ENCODE peak calls at places on chromosomes 12 and 14, in seven cellular contexts. L is testis, T is astrocyte of the cerebellum, O is left ventricle myocardium inferior, P is fibroblast of pulmonary artery, X is fibroblast of the aortic adventitia, B is AG04450. M is an unnamed sample.

GRCh38 chr14:101839661-101840060 is 78.2 kb downstream of the PPP2R5C start:
- DNase-seq in L (no peak), T (no peak), O (no peak), P (no peak), X (no peak), B (no peak), M (no peak)

GRCh38 chr12:108559748-108560147 is 1.2 kb downstream of the SART3 start:
- DNase-seq in L (no peak), T (no peak), O (no peak), P (no peak), X (no peak), B (no peak), M (no peak)

GRCh38 chr12:125856899-125857298 is 791.7 kb downstream of the AACS start:
- DNase-seq in L (no peak), T (no peak), O (no peak), P (no peak), X (no peak), B (no peak), M (no peak)

GRCh38 chr12:53695148-53696138 is 19.6 kb upstream of the ATP5MC2 start:
- DNase-seq in L (no peak), T (no peak), O (no peak), P (peak), X (peak), B (no peak), M (no peak)

GRCh38 chr12:58310368-58310767 is 369.0 kb downstream of the ATP23 start:
- DNase-seq in L (no peak), T (peak), O (no peak), P (peak), X (peak), B (peak), M (no peak)

GRCh38 chr12:50750366-50750765 is 13.5 kb upstream of the ATF1 start:
- DNase-seq in L (no peak), T (no peak), O (no peak), P (no peak), X (no peak), B (no peak), M (no peak)

GRCh38 chr12:4268549-4269181 is 4.9 kb upstream of the CCND2 start:
- DNase-seq in L (no peak), T (no peak), O (no peak), P (no peak), X (no peak), B (no peak), M (no peak)

GRCh38 chr12:123165537-123165936 is 14.6 kb upstream of the PITPNM2 start:
- DNase-seq in L (no peak), T (no peak), O (no peak), P (no peak), X (no peak), B (no peak), M (no peak)

GRCh38 chr14:74289801-74290200 is 12.9 kb downstream of the ABCD4 start:
- DNase-seq in L (no peak), T (no peak), O (no peak), P (no peak), X (no peak), B (no peak), M (no peak)

GRCh38 chr12:129106772-129107171 is 253.5 kb downstream of the GLT1D1 start:
- DNase-seq in L (no peak), T (no peak), O (no peak), P (no peak), X (no peak), B (no peak), M (no peak)

GRCh38 chr12:59067068-59067467 is 146.8 kb upstream of the LRIG3 start:
- DNase-seq in L (no peak), T (peak), O (no peak), P (peak), X (peak), B (peak), M (no peak)

GRCh38 chr14:30431552-30431951 is 127.4 kb upstream of the G2E3 start:
- DNase-seq in L (no peak), T (no peak), O (no peak), P (no peak), X (no peak), B (no peak), M (no peak)
- TF ChIP-seq CTCF in L (no peak), T (no peak), O (no peak), P (no peak), X (no peak), B (no peak), M (no peak)

DNA sequence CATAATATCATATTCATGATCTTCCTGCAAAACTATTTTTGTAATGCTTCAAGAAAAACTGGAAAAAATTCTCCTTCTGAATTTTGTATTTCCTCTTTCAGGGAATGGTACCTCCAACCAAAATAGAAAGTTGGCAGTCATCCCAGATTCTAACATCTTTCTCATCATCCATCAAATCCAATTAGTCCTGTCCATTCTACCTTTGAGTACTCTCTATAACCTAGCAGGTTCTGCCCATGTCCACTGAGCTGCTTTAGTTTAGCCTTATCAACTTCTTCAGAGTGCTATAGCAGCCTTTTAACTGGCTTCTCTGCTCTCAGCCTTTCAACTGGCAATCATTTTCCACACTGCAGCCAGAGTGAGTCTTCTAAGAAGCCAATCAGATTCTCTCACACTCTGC is 236.2 kb downstream of the AKAP6 start:
- DNase-seq in L (no peak), T (no peak), O (no peak), P (no peak), X (peak), B (no peak), M (no peak)
- H3K4me3 ChIP-seq in L (no peak), T (no peak), O (no peak), P (no peak), X (no peak), B (no peak), M (no peak)

GRCh38 chr14:70585221-70585620 is 15.2 kb downstream of the MED6 start:
- DNase-seq in L (no peak), T (no peak), O (no peak), P (no peak), X (peak), B (no peak), M (no peak)
- TF ChIP-seq CTCF in L (no peak), T (peak), O (no peak), P (no peak), X (peak), B (peak), M (peak)

GRCh38 chr14:99838555-99839193 is 45.5 kb downstream of the EML1 start:
- DNase-seq in L (no peak), T (peak), O (no peak), P (peak), X (peak), B (peak), M (no peak)
- H3K4me3 ChIP-seq in L (no peak), T (no peak), O (no peak), P (no peak), X (no peak), B (no peak), M (no peak)

DNA sequence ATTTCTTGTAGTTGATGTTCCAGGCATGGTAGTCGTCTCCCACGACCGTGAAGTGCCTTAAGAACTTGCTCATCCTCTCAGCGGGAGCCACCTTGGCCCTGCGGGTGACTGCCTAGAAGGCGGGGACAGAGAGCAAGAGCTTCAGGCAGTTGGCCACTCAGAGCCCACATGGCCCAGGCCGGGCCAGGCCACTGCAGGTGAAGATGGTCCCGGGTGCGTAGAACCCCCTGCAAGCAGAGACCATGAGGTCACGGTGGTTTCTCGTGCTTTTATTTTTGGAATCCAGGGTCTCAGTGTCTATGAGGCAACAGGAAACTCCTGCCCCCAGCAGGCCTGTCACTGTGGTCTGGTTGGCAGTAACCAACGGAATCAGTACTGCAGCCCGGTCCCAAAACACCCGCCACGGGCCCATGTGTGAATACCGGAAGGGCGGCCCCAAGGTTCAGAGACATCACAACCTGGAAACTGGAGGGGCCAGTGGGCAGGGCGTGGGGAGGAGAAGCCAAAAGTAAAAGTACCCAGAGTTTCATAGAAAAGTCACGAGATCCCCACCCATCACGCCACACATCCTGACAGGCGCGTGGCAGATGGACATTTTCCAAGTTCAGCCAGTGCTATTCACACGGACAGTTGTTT is 27.5 kb downstream of the HVCN1 start:
- DNase-seq in L (peak), T (no peak), O (peak), P (no peak), X (no peak), B (no peak), M (no peak)
- TF ChIP-seq CTCF in L (no peak), T (no peak), O (no peak), P (no peak), X (no peak), B (no peak), M (no peak)

GRCh38 chr14:95601650-95602049 is 66.8 kb downstream of the GLRX5 start:
- DNase-seq in L (no peak), T (no peak), O (no peak), P (no peak), X (no peak), B (no peak), M (no peak)

GRCh38 chr14:95603415-95603814 is 68.6 kb downstream of the GLRX5 start:
- DNase-seq in L (no peak), T (no peak), O (no peak), P (no peak), X (no peak), B (no peak), M (no peak)

GRCh38 chr14:95597784-95598204 is 62.9 kb downstream of the GLRX5 start:
- DNase-seq in L (no peak), T (no peak), O (no peak), P (peak), X (peak), B (no peak), M (no peak)
- H3K4me3 ChIP-seq in L (no peak), T (no peak), O (no peak), P (no peak), X (no peak), B (no peak), M (no peak)

GRCh38 chr12:37672655-37673260 is 643.8 kb upstream of the ALG10B start:
- DNase-seq in L (no peak), T (no peak), O (no peak), P (peak), X (peak), B (no peak), M (no peak)
- TF ChIP-seq CTCF in L (peak), T (no peak), O (no peak), P (peak), X (peak), B (no peak), M (peak)

M was measured in LNCaP clone FGC.